ENCODE peak calls at places on chromosomes 16 and 17, in four cellular contexts. P, E, I and B are unnamed samples.
A peak's percentile ranks its signal among the peaks of the same experiment; 100 is the strongest.

GRCh38 chr17:78804777-78805176 is 22.7 kb upstream of the CYTH1 start:
- DNase-seq in P (no peak), E (no peak), I (no peak), B (no peak)

GRCh38 chr17:76397184-76397583 is 12.8 kb downstream of the SPHK1 start:
- DNase-seq in P (no peak), E (no peak), I (no peak), B (no peak)

GRCh38 chr17:13728751-13729150 is 127.0 kb upstream of the HS3ST3A1 start:
- DNase-seq in P (no peak), E (no peak), I (no peak), B (no peak)

GRCh38 chr16:72927199-72928088 is 120.5 kb downstream of the ZFHX3 start:
- DNase-seq in P (peak; percentile 96), E (no peak), I (peak; percentile 95), B (no peak)

GRCh38 chr16:17602678-17603077 is 131.9 kb upstream of the XYLT1 start:
- DNase-seq in P (peak; percentile 35), E (no peak), I (no peak), B (no peak)

GRCh38 chr17:81599719-81600486 is 37.0 kb downstream of the NPLOC4 start:
- DNase-seq in P (no peak), E (no peak), I (no peak), B (no peak)

GRCh38 chr17:66714046-66715023 is 120.6 kb upstream of the CACNG5 start:
- DNase-seq in P (no peak), E (no peak), I (no peak), B (no peak)

GRCh38 chr17:62819511-62820221 is 11.6 kb upstream of the MARCHF10 start:
- DNase-seq in P (peak; percentile 38), E (no peak), I (peak; percentile 78), B (peak; percentile 91)

GRCh38 chr16:75222271-75222783 is 3.5 kb downstream of the CTRB1 start:
- DNase-seq in P (no peak), E (no peak), I (no peak), B (no peak)

GRCh38 chr16:82990155-82990554 is 363.4 kb downstream of the CDH13 start:
- DNase-seq in P (no peak), E (no peak), I (no peak), B (peak; percentile 31)

GRCh38 chr17:7029659-7030058 is 6.2 kb upstream of the SLC16A13 start:
- DNase-seq in P (no peak), E (no peak), I (no peak), B (no peak)

GRCh38 chr17:44345497-44346026 is 460 bp downstream of the GRN start:
- DNase-seq in P (peak; percentile 78), E (no peak), I (peak; percentile 79), B (no peak)

DNA sequence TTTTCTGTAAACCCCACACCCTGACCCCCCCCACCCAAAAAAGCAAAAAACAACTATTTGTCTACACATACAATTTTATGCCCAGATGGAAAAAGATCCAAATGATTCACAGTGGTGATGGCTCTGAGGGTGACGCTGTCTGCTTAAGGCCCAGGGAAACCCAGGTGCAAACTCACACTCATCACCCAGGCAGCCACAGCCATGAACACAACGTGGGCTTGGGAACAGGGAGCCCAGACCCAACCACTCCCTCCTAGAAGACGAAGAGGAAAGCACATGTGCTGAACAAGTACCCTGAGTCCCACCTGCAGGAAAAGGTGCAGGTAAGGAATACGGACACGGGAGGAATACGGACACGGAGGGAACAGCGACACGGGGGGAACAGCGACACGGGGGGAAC is 5.4 kb downstream of the HBQ1 start:
- DNase-seq in P (no peak), E (no peak), I (no peak), B (no peak)
- TF ChIP-seq POLR2A in P (no peak), E (no peak), I (no peak), B (no peak)

GRCh38 chr16:48383877-48384304 is 1.3 kb downstream of the SIAH1 start:
- DNase-seq in P (peak; percentile 45), E (no peak), I (peak; percentile 70), B (no peak)
- TF ChIP-seq POLR2A in P (no peak), E (no peak), I (peak; percentile 82), B (no peak)

GRCh38 chr16:85564277-85565051 is 48.7 kb upstream of the GSE1 start:
- DNase-seq in P (peak; percentile 59), E (no peak), I (no peak), B (no peak)
- TF ChIP-seq POLR2A in P (no peak), E (no peak), I (no peak), B (no peak)

DNA sequence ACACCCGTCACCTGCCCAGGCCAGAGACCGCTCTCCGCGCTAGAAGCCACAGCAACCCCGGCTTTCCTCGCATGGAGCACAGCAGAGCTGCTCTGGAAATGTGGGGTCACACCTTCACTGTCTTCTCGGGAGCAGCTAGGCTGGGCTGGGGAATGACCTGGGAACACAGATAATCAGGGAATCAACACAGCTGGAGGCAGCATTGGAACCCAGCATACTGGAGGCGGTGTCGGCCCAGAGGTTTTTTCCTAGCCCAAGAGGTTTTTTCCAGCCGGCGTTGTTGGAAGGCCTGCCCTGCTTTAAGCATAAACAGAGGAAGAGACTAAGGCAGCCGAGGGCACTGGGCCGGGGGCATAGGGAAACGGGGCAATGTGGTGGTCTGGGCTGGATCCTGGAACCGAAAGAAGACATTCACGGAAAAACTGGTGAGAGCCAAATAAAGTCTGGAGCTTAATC is 808 bp upstream of the PLD6 start:
- DNase-seq in P (no peak), E (no peak), I (no peak), B (no peak)
- TF ChIP-seq POLR2A in P (no peak), E (no peak), I (peak; percentile 45), B (no peak)

DNA sequence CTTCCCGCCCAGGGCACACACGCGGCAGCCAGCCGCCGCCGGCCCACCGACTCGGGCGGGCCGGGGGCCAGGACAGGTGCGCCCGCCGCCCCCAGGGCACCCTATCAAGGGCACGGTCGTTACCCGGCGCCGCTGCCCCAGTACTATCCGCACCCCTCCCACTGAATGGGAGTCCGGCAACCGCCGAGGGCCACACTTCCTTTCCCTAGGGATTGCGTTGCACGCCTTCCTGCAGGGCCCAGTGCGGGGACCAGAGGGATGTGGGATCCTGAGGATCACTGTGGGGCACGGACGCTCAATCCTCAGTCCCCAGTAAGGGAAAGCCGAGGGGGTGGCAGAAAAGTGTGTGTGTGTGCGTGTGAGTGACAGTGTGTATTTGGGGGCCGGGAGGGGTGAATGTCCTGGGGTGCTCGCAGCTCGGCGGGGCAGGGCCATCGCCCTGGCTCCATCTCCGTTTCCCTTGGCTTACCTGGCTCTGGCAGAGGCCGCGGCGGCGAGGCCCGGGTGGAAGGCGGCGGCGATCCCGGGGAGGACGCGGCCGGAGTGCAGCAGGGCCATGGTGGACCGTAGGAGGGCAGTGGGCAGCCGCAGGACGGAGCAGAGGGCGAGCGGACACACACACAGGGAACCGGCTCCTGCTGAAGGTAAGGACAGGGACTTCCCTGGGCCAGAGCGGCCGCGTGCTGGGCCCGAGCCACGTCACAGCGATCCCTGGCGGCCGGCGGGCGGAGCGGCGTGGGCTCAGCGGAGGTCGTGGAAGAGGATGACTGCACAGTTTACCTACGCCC is at the start of gene GOT2:
- DNase-seq in P (peak; percentile 94), E (peak; percentile 80), I (peak; percentile 84), B (peak; percentile 90)
- TF ChIP-seq POLR2A in P (peak; percentile 53), E (peak; percentile 56), I (peak; percentile 76), B (peak; percentile 78)

DNA sequence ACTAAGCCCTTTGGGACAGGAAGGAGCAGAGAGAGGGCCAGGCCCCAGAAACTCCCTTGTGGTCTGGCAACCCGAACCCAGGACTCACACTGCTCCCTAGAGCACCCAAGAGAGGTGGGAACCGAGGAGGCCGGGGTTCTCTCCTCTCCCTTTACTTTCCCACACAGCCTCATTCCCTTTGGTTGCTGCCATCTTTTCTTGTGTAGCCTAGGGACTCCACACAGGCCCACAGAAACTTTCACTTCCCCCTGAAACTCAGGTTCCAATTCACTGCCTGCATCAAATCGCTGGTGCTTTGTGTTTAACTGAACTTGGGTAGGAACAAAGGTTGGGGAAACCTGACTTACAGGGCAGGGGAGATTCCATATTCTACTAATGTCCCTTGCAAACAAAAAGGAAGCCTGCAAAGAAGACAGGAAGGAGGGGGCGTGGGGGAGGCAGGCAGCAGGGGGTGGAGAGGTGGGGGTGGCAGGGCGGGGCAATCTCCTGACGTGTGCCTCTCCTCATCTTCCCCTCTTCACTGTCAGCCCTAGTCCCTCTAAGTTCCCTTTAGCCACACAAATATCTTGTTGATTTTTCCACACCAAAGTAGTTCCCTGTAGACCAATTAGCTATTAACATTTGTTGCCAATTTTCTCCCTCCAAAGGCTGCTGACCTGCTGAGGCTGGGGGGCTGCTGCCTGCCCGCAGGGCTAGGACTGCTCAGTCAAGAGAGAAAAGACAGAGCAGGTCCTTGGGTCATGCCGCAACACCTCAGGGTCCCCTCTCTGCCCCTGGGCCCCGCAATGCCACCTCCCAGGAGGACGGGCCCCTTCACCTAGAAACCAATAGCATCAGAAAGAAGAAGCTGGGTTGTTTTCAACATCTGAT is 8.0 kb downstream of the ST3GAL2 start:
- DNase-seq in P (peak; percentile 93), E (no peak), I (peak; percentile 48), B (no peak)
- TF ChIP-seq POLR2A in P (peak; percentile 27), E (peak; percentile 16), I (no peak), B (no peak)

GRCh38 chr16:49821156-49821555 is 34.8 kb downstream of the ZNF423 start:
- DNase-seq in P (no peak), E (no peak), I (no peak), B (no peak)
- TF ChIP-seq POLR2A in P (no peak), E (no peak), I (no peak), B (no peak)